ENCODE peak calls at places on chromosomes 7 and 10, in five cellular contexts. Q is neuronal stem cell, K is H9, E is mesenchymal stem cell, R is H1. X is an unnamed sample. For H3K4me1, the result is how much of the 10 kb centered on the place peaks cover.

GRCh38 chr7:38675500-38676106 is 44.4 kb upstream of the AMPH start:
- DNase-seq in K (no peak), R (no peak), E (no peak), Q (no peak), X (no peak)

GRCh38 chr10:101694674-101695403 is at the start of gene FBXW4:
- DNase-seq in Q (peak), E (peak), K (peak), R (no peak), X (peak)

GRCh38 chr10:61752111-61753011 is 89.6 kb downstream of the CABCOCO1 start:
- DNase-seq in R (no peak), K (no peak), E (peak), Q (no peak), X (no peak)

GRCh38 chr7:46003896-46004875 is 83.1 kb upstream of the IGFBP3 start:
- DNase-seq in K (no peak), R (no peak), Q (no peak), E (peak), X (no peak)

GRCh38 chr7:153193144-153193595 is 433.6 kb downstream of the ACTR3B start:
- DNase-seq in E (no peak), R (peak), K (peak), Q (peak), X (peak)

GRCh38 chr10:74928742-74929191 is 102.4 kb downstream of the KAT6B start:
- DNase-seq in K (no peak), Q (no peak), R (no peak), E (peak), X (no peak)

GRCh38 chr10:74643586-74643956 is 182.8 kb upstream of the KAT6B start:
- DNase-seq in Q (no peak), R (no peak), K (no peak), E (no peak), X (no peak)

GRCh38 chr10:109931153-109931552 is 7.8 kb upstream of the XPNPEP1 start:
- DNase-seq in Q (no peak), R (no peak), K (no peak), E (no peak), X (no peak)

GRCh38 chr10:86968271-86968993 is at the start of gene ADIRF:
- DNase-seq in K (peak), R (no peak), E (no peak), Q (no peak), X (peak)

GRCh38 chr7:155490697-155491628 is 33.0 kb downstream of the EN2 start:
- DNase-seq in R (no peak), Q (no peak), E (no peak), K (peak), X (no peak)

GRCh38 chr7:86049910-86050309 is 593.8 kb upstream of the GRM3 start:
- DNase-seq in E (no peak), K (no peak), R (no peak), Q (no peak), X (no peak)

GRCh38 chr7:20141666-20142065 is 75.5 kb downstream of the MACC1 start:
- DNase-seq in Q (no peak), E (peak), K (no peak), R (no peak), X (peak)

GRCh38 chr10:111410740-111411139 is 333.9 kb downstream of the ADRA2A start:
- DNase-seq in R (no peak), K (no peak), E (peak), Q (no peak), X (peak)

GRCh38 chr10:15045380-15045779 is 1.6 kb downstream of the OLAH start:
- DNase-seq in R (no peak), K (no peak), E (no peak), Q (no peak), X (no peak)

GRCh38 chr7:10973942-10974716 is 457 bp downstream of the PHF14 start:
- DNase-seq in R (no peak), E (peak), Q (no peak), K (peak), X (no peak)

GRCh38 chr10:34815174-34816066 is at the start of gene PARD3:
- DNase-seq in Q (peak), K (peak), E (peak), R (no peak), X (peak)

GRCh38 chr10:24952146-24952700 is at the start of gene PRTFDC1:
- DNase-seq in K (peak), Q (peak), E (peak), R (no peak), X (peak)

GRCh38 chr10:1171182-1171581 is 115.0 kb downstream of the WDR37 start:
- DNase-seq in Q (no peak), K (no peak), R (no peak), E (no peak), X (no peak)

GRCh38 chr7:54179321-54180029 is 362.7 kb upstream of the VSTM2A start:
- DNase-seq in Q (no peak), R (no peak), K (no peak), E (no peak), X (peak)

GRCh38 chr7:156998988-156999610 is 11.4 kb downstream of the MNX1 start:
- DNase-seq in K (no peak), E (no peak), Q (no peak), R (no peak), X (no peak)

GRCh38 chr10:99659031-99659867 is at the start of gene ENTPD7:
- DNase-seq in E (peak), Q (peak), K (peak), R (peak), X (peak)

GRCh38 chr7:34315032-34315431 is 343.0 kb upstream of the NPSR1 start:
- DNase-seq in E (peak), Q (no peak), K (no peak), R (no peak), X (peak)

GRCh38 chr10:129098517-129098916 is 368.5 kb upstream of the MGMT start:
- DNase-seq in E (no peak), K (no peak), R (no peak), Q (no peak), X (no peak)

GRCh38 chr7:155258233-155258575 is 39.5 kb upstream of the INSIG1 start:
- DNase-seq in R (no peak), E (peak), Q (no peak), K (no peak), X (peak)

GRCh38 chr7:149625339-149625946 is 127.8 kb upstream of the ZNF746 start:
- DNase-seq in Q (peak), E (peak), R (no peak), K (peak), X (no peak)

GRCh38 chr7:80284848-80285247 is 150.2 kb downstream of the GNAI1 start:
- DNase-seq in R (no peak), K (no peak), E (peak), Q (no peak), X (no peak)

GRCh38 chr7:98315318-98315993 is 34.0 kb downstream of the BRI3 start:
- DNase-seq in R (no peak), Q (no peak), E (no peak), K (no peak), X (peak)

GRCh38 chr7:4123823-4124222 is 558.3 kb upstream of the FOXK1 start:
- DNase-seq in Q (no peak), R (no peak), E (peak), K (no peak), X (no peak)

GRCh38 chr10:73772280-73773151 is 9.3 kb upstream of the CHCHD1 start:
- DNase-seq in K (peak), Q (peak), R (no peak), E (peak), X (peak)

GRCh38 chr7:143171697-143172096 is 11.5 kb upstream of the TAS2R39 start:
- DNase-seq in R (no peak), E (no peak), Q (no peak), K (no peak), X (no peak)
- H2AFZ ChIP-seq in R (no peak), E (no peak), Q (no peak), K (no peak), X (no peak)

GRCh38 chr7:42389697-42390096 is 152.7 kb upstream of the GLI3 start:
- DNase-seq in E (no peak), R (no peak), Q (no peak), K (no peak), X (peak)
- H2BK12ac ChIP-seq in E (no peak), R (no peak), Q (no peak), K (no peak), X (no peak)

DNA sequence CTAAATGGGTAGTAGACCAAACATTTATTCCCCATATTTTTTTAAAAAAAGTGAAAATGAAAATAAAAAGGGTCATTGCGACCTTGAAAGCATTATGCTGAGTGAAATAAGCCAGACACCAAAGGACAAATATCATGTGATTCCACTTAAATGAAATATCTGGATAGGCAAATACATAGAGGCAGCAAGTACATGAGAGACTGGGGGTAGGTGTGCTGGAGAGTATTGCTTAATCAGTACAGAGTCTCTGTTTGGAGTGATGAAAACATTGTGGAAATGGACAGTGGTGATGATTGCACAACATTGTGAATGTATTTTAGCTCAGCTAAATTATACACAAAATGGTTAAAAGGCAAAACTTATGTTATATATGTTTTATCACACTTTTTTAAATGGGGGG is 169.4 kb downstream of the AKR1D1 start:
- DNase-seq in Q (no peak), K (no peak), E (peak), R (no peak), X (no peak)
- H3K4me1 ChIP-seq in Q (under half), K (under half), E (under half), R (under half), X (under half)

DNA sequence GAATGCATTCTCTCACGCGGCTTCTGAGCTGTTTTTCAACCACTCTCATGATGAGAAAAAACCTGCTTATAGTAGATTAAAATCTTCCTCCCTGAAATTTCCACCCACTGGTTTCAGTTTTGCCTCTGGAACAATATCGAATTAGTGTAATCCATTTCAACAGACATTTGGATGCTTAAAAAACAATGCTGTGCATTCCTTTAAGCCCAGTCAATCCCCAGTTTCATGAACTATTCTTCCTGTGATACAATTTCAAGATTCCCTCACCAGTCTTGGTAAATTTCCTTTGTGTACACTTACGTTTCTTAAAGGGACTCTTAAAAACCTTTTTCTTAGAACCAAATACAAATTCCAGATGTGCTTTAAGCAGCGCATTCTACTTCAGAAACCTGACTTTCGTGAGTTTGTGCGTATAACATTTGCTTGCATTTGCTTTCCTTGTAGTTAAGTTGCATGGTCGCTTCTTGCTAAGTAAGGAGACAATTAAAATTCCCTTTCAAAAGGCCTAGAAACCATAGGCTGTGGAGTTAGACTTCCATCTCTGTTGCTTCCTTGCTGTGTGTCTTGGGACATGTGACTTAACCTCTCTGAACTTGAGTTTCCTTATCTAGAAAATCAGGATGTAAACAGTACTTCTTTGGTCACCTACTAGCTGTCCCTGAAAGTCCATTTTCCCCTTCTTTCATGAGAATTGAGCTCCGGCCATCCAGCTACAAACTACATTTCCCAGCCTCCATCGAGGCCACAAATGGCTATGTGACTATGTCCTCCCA is 89.4 kb downstream of the ITIH5 start:
- DNase-seq in Q (no peak), K (no peak), E (no peak), R (no peak), X (no peak)
- H2AFZ ChIP-seq in Q (no peak), K (no peak), E (no peak), R (no peak), X (no peak)

DNA sequence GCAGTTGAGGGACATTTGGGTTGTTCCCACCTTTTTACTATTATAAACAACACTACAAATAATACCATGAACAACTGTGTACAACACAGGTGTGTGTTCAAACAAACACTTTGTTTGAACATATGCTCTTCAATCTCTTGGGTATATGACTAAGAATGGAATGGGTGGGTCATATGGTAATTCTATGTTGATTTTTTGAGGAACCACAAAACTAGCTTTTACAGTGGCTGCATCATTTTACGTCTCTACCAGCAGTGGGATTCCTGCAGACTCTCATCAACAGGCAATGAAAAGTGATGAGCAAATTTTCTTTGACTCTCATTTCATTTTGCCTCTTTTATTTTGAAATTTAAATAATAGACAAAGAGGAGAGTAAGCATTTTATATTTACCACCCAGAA is 117.0 kb upstream of the KLF14 start:
- DNase-seq in R (no peak), Q (no peak), E (no peak), K (no peak), X (no peak)
- H2BK12ac ChIP-seq in R (no peak), Q (no peak), E (no peak), K (no peak), X (no peak)

GRCh38 chr7:100152937-100153666 is 4.4 kb downstream of the LAMTOR4 start:
- DNase-seq in R (no peak), K (no peak), Q (no peak), E (no peak), X (no peak)

GRCh38 chr7:100154651-100155491 is 3.7 kb downstream of the TRAPPC14 start:
- DNase-seq in Q (no peak), R (no peak), E (no peak), K (no peak), X (peak)

GRCh38 chr7:100155553-100156317 is 2.8 kb downstream of the TRAPPC14 start:
- DNase-seq in Q (no peak), E (no peak), K (no peak), R (no peak), X (peak)

GRCh38 chr7:100153713-100154519 is 4.6 kb downstream of the TRAPPC14 start:
- DNase-seq in E (no peak), R (no peak), Q (no peak), K (no peak), X (no peak)

DNA sequence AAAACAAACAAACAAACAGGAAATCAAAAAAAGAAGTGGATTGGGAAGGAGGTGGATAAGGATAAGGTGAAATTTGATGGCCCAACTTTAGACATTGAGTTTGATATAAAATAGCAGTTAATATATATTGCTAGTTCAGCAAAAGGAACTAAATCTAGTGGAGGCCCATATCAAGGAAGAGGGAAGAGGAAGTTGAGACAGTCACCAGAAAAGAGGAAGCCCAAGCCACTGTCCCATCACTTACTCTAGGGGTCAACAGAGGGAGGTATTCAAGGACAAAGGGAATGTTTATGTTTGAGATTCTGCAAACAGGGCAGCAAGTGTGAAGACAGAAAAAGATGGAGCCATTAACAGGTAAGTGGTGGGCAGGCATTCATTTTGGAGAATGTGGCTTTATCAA is 3.7 kb downstream of the LAMTOR4 start:
- DNase-seq in R (no peak), Q (no peak), E (no peak), K (no peak), X (no peak)
- H3K4me1 ChIP-seq in R (under half), Q (under half), E (under half), K (under half), X (under half)

X was measured in trophoblast cell.